ENCODE peak calls at places on chromosomes 1 and 21, in ten cellular contexts. E is HL-60; B is stimulated activated CD8-positive, alpha-beta memory T cell treated with anti-CD3 and anti-CD28 coated beads, Interleukin-7, amount 100 ng/mL, for 1 hour; T is endothelial cell; K is HFFc6; J is NCI-H226; R is AG09319; S is esophagus squamous epithelium; A is heart right ventricle; U is NK-92 treated with Interleukin-12 subunit alpha and Interleukin-12 subunit beta, amount 100 ng/mL, for 24 hours. L is an unnamed sample.

GRCh38 chr1:31102501-31102950 is 37.0 kb upstream of the PUM1 start:
- DNase-seq in E (peak), B (no peak), T (no peak), K (peak), J (peak), R (peak), S (no peak), A (no peak), U (no peak), L (no peak)

GRCh38 chr1:243267346-243268283 is 11.8 kb downstream of the SDCCAG8 start:
- DNase-seq in E (peak), B (no peak), T (no peak), K (no peak), J (peak), R (no peak), S (no peak), A (no peak), U (no peak), L (no peak)

GRCh38 chr1:173478099-173478555 is 992 bp downstream of the PRDX6 start:
- DNase-seq in E (peak), B (no peak), T (peak), K (peak), J (peak), R (peak), S (no peak), A (peak), U (no peak), L (no peak)

GRCh38 chr1:107299521-107299920 is 158.7 kb downstream of the NTNG1 start:
- DNase-seq in E (no peak), B (no peak), T (no peak), K (no peak), J (no peak), R (no peak), S (no peak), A (no peak), U (no peak), L (no peak)

GRCh38 chr1:26161408-26162219 is 2.7 kb downstream of the FAM110D start:
- DNase-seq in E (peak), B (no peak), T (peak), K (no peak), J (no peak), R (no peak), S (no peak), A (peak), U (no peak), L (peak)

GRCh38 chr1:247885011-247885410 is 10.4 kb upstream of the OR2W3 start:
- DNase-seq in E (no peak), B (no peak), T (no peak), K (no peak), J (peak), R (no peak), S (no peak), A (no peak), U (no peak), L (no peak)

GRCh38 chr1:195939844-195940243 is 668.4 kb downstream of the KCNT2 start:
- DNase-seq in E (no peak), B (no peak), T (no peak), K (no peak), J (peak), R (no peak), S (no peak), A (no peak), U (no peak), L (no peak)

GRCh38 chr1:110085666-110086065 is 15.2 kb upstream of the ALX3 start:
- DNase-seq in E (no peak), B (no peak), T (no peak), K (no peak), J (no peak), R (no peak), S (no peak), A (no peak), U (no peak), L (no peak)

GRCh38 chr1:51955797-51956527 is 34.5 kb downstream of the RAB3B start:
- DNase-seq in E (no peak), B (no peak), T (no peak), K (no peak), J (no peak), R (no peak), S (no peak), A (no peak), U (no peak), L (no peak)

GRCh38 chr1:240310226-240310925 is 218.7 kb downstream of the FMN2 start:
- DNase-seq in E (no peak), B (no peak), T (no peak), K (peak), J (peak), R (peak), S (no peak), A (no peak), U (no peak), L (no peak)

GRCh38 chr1:229557214-229557850 is 1.2 kb downstream of the ABCB10 start:
- DNase-seq in E (peak), B (no peak), T (no peak), K (peak), J (no peak), R (no peak), S (no peak), A (no peak), U (no peak), L (no peak)

GRCh38 chr21:32392880-32393676 is at the start of gene URB1:
- DNase-seq in E (peak), B (peak), T (peak), K (peak), J (peak), R (peak), S (peak), A (peak), U (peak), L (peak)

GRCh38 chr1:22114083-22115012 is 28.5 kb downstream of the WNT4 start:
- DNase-seq in E (no peak), B (no peak), T (no peak), K (peak), J (no peak), R (no peak), S (no peak), A (no peak), U (no peak), L (no peak)